ENCODE peak calls at places on chromosomes 11 and 22, in nine cellular contexts. One of them, this sample, is unnamed.

GRCh38 chr11:75776546-75776945 is 8.0 kb downstream of the DGAT2 start:
- DNase-seq in Daoy: no peak
- DNase-seq in activated effector memory CD4-positive, alpha-beta T cell treated with anti-CD3 and anti-CD28 coated beads, Interleukin-2, amount 50 U/mL, for 16 hours: no peak
- DNase-seq in esophagus squamous epithelium: no peak
- DNase-seq in NCI-H1694: no peak
- DNase-seq in Calu3: no peak
- DNase-seq in AG20443: no peak
- DNase-seq in fibroblast of lung: no peak
- DNase-seq in AG09319: no peak
- DNase-seq in this sample: no peak

GRCh38 chr11:17976651-17977050 is 36.2 kb downstream of the SERGEF start:
- DNase-seq in Daoy: no peak
- DNase-seq in activated effector memory CD4-positive, alpha-beta T cell treated with anti-CD3 and anti-CD28 coated beads, Interleukin-2, amount 50 U/mL, for 16 hours: no peak
- DNase-seq in esophagus squamous epithelium: no peak
- DNase-seq in NCI-H1694: no peak
- DNase-seq in Calu3: no peak
- DNase-seq in AG20443: no peak
- DNase-seq in fibroblast of lung: no peak
- DNase-seq in AG09319: no peak
- DNase-seq in this sample: no peak

GRCh38 chr22:42910221-42910942 is 53.3 kb upstream of the ARFGAP3 start:
- DNase-seq in Daoy: no peak
- DNase-seq in activated effector memory CD4-positive, alpha-beta T cell treated with anti-CD3 and anti-CD28 coated beads, Interleukin-2, amount 50 U/mL, for 16 hours: no peak
- DNase-seq in esophagus squamous epithelium: no peak
- DNase-seq in NCI-H1694: peak
- DNase-seq in Calu3: no peak
- DNase-seq in AG20443: no peak
- DNase-seq in fibroblast of lung: no peak
- DNase-seq in AG09319: no peak
- DNase-seq in this sample: no peak

GRCh38 chr11:46669606-46670243 is 30.7 kb downstream of the ARHGAP1 start:
- DNase-seq in Daoy: no peak
- DNase-seq in activated effector memory CD4-positive, alpha-beta T cell treated with anti-CD3 and anti-CD28 coated beads, Interleukin-2, amount 50 U/mL, for 16 hours: no peak
- DNase-seq in esophagus squamous epithelium: no peak
- DNase-seq in NCI-H1694: no peak
- DNase-seq in Calu3: no peak
- DNase-seq in AG20443: peak
- DNase-seq in fibroblast of lung: no peak
- DNase-seq in AG09319: no peak
- DNase-seq in this sample: no peak

GRCh38 chr11:16169541-16169940 is 186.8 kb downstream of the SOX6 start:
- DNase-seq in Daoy: no peak
- DNase-seq in activated effector memory CD4-positive, alpha-beta T cell treated with anti-CD3 and anti-CD28 coated beads, Interleukin-2, amount 50 U/mL, for 16 hours: no peak
- DNase-seq in esophagus squamous epithelium: no peak
- DNase-seq in NCI-H1694: no peak
- DNase-seq in Calu3: no peak
- DNase-seq in AG20443: peak
- DNase-seq in fibroblast of lung: no peak
- DNase-seq in AG09319: no peak
- DNase-seq in this sample: no peak

GRCh38 chr11:47946682-47947575 is 33.4 kb upstream of the PTPRJ start:
- DNase-seq in Daoy: peak
- DNase-seq in activated effector memory CD4-positive, alpha-beta T cell treated with anti-CD3 and anti-CD28 coated beads, Interleukin-2, amount 50 U/mL, for 16 hours: peak
- DNase-seq in esophagus squamous epithelium: no peak
- DNase-seq in NCI-H1694: no peak
- DNase-seq in Calu3: peak
- DNase-seq in AG20443: peak
- DNase-seq in fibroblast of lung: peak
- DNase-seq in AG09319: peak
- DNase-seq in this sample: no peak

GRCh38 chr11:61659413-61660196 is 20.6 kb upstream of the DAGLA start:
- DNase-seq in Daoy: no peak
- DNase-seq in activated effector memory CD4-positive, alpha-beta T cell treated with anti-CD3 and anti-CD28 coated beads, Interleukin-2, amount 50 U/mL, for 16 hours: no peak
- DNase-seq in esophagus squamous epithelium: no peak
- DNase-seq in NCI-H1694: no peak
- DNase-seq in Calu3: no peak
- DNase-seq in AG20443: no peak
- DNase-seq in fibroblast of lung: no peak
- DNase-seq in AG09319: no peak
- DNase-seq in this sample: no peak

GRCh38 chr11:60625262-60625661 is 74.2 kb upstream of the MS4A8 start:
- DNase-seq in Daoy: peak
- DNase-seq in activated effector memory CD4-positive, alpha-beta T cell treated with anti-CD3 and anti-CD28 coated beads, Interleukin-2, amount 50 U/mL, for 16 hours: no peak
- DNase-seq in esophagus squamous epithelium: no peak
- DNase-seq in NCI-H1694: no peak
- DNase-seq in Calu3: peak
- DNase-seq in AG20443: peak
- DNase-seq in fibroblast of lung: peak
- DNase-seq in AG09319: no peak
- DNase-seq in this sample: no peak

GRCh38 chr11:62721994-62722393 is 5.3 kb downstream of the HNRNPUL2 start:
- DNase-seq in Daoy: no peak
- DNase-seq in activated effector memory CD4-positive, alpha-beta T cell treated with anti-CD3 and anti-CD28 coated beads, Interleukin-2, amount 50 U/mL, for 16 hours: no peak
- DNase-seq in esophagus squamous epithelium: no peak
- DNase-seq in NCI-H1694: no peak
- DNase-seq in Calu3: no peak
- DNase-seq in AG20443: no peak
- DNase-seq in fibroblast of lung: no peak
- DNase-seq in AG09319: no peak
- DNase-seq in this sample: no peak

GRCh38 chr11:20089796-20090653 is 70.2 kb downstream of the DBX1 start:
- DNase-seq in Daoy: peak
- DNase-seq in activated effector memory CD4-positive, alpha-beta T cell treated with anti-CD3 and anti-CD28 coated beads, Interleukin-2, amount 50 U/mL, for 16 hours: no peak
- DNase-seq in esophagus squamous epithelium: no peak
- DNase-seq in NCI-H1694: no peak
- DNase-seq in Calu3: no peak
- DNase-seq in AG20443: no peak
- DNase-seq in fibroblast of lung: peak
- DNase-seq in AG09319: no peak
- DNase-seq in this sample: no peak

GRCh38 chr22:45830531-45831245 is 146.3 kb downstream of the WNT7B start:
- DNase-seq in Daoy: peak
- DNase-seq in activated effector memory CD4-positive, alpha-beta T cell treated with anti-CD3 and anti-CD28 coated beads, Interleukin-2, amount 50 U/mL, for 16 hours: no peak
- DNase-seq in esophagus squamous epithelium: no peak
- DNase-seq in NCI-H1694: no peak
- DNase-seq in Calu3: no peak
- DNase-seq in AG20443: no peak
- DNase-seq in fibroblast of lung: peak
- DNase-seq in AG09319: no peak
- DNase-seq in this sample: no peak

GRCh38 chr11:64327993-64328392 is 10.1 kb downstream of the PRDX5 start:
- DNase-seq in Daoy: no peak
- DNase-seq in activated effector memory CD4-positive, alpha-beta T cell treated with anti-CD3 and anti-CD28 coated beads, Interleukin-2, amount 50 U/mL, for 16 hours: no peak
- DNase-seq in esophagus squamous epithelium: no peak
- DNase-seq in NCI-H1694: no peak
- DNase-seq in Calu3: no peak
- DNase-seq in AG20443: no peak
- DNase-seq in fibroblast of lung: no peak
- DNase-seq in AG09319: no peak
- DNase-seq in this sample: no peak

GRCh38 chr11:21177379-21177778 is 508.0 kb downstream of the NELL1 start:
- DNase-seq in Daoy: no peak
- DNase-seq in activated effector memory CD4-positive, alpha-beta T cell treated with anti-CD3 and anti-CD28 coated beads, Interleukin-2, amount 50 U/mL, for 16 hours: no peak
- DNase-seq in esophagus squamous epithelium: no peak
- DNase-seq in NCI-H1694: no peak
- DNase-seq in Calu3: no peak
- DNase-seq in AG20443: no peak
- DNase-seq in fibroblast of lung: no peak
- DNase-seq in AG09319: no peak
- DNase-seq in this sample: no peak

GRCh38 chr11:94553938-94554337 is 10.2 kb downstream of the FUT4 start:
- DNase-seq in Daoy: peak
- DNase-seq in activated effector memory CD4-positive, alpha-beta T cell treated with anti-CD3 and anti-CD28 coated beads, Interleukin-2, amount 50 U/mL, for 16 hours: no peak
- DNase-seq in esophagus squamous epithelium: no peak
- DNase-seq in NCI-H1694: no peak
- DNase-seq in Calu3: no peak
- DNase-seq in AG20443: no peak
- DNase-seq in fibroblast of lung: peak
- DNase-seq in AG09319: no peak
- DNase-seq in this sample: no peak

GRCh38 chr11:19359425-19360000 is 118.8 kb upstream of the E2F8 start:
- DNase-seq in Daoy: no peak
- DNase-seq in activated effector memory CD4-positive, alpha-beta T cell treated with anti-CD3 and anti-CD28 coated beads, Interleukin-2, amount 50 U/mL, for 16 hours: no peak
- DNase-seq in esophagus squamous epithelium: no peak
- DNase-seq in NCI-H1694: no peak
- DNase-seq in Calu3: no peak
- DNase-seq in AG20443: peak
- DNase-seq in fibroblast of lung: peak
- DNase-seq in AG09319: no peak
- DNase-seq in this sample: peak

GRCh38 chr11:122007611-122008071 is 108.4 kb downstream of the BLID start:
- DNase-seq in Daoy: no peak
- DNase-seq in activated effector memory CD4-positive, alpha-beta T cell treated with anti-CD3 and anti-CD28 coated beads, Interleukin-2, amount 50 U/mL, for 16 hours: no peak
- DNase-seq in esophagus squamous epithelium: no peak
- DNase-seq in NCI-H1694: no peak
- DNase-seq in Calu3: no peak
- DNase-seq in AG20443: no peak
- DNase-seq in fibroblast of lung: peak
- DNase-seq in AG09319: no peak
- DNase-seq in this sample: no peak

GRCh38 chr22:33073989-33074391 is 15.8 kb upstream of the SYN3 start:
- DNase-seq in Daoy: peak
- DNase-seq in activated effector memory CD4-positive, alpha-beta T cell treated with anti-CD3 and anti-CD28 coated beads, Interleukin-2, amount 50 U/mL, for 16 hours: no peak
- DNase-seq in esophagus squamous epithelium: no peak
- DNase-seq in NCI-H1694: no peak
- DNase-seq in Calu3: no peak
- DNase-seq in AG20443: no peak
- DNase-seq in fibroblast of lung: no peak
- DNase-seq in AG09319: no peak
- DNase-seq in this sample: no peak

GRCh38 chr22:27223317-27224177 is 566.2 kb downstream of the MIAT start:
- DNase-seq in Daoy: peak
- DNase-seq in activated effector memory CD4-positive, alpha-beta T cell treated with anti-CD3 and anti-CD28 coated beads, Interleukin-2, amount 50 U/mL, for 16 hours: no peak
- DNase-seq in esophagus squamous epithelium: no peak
- DNase-seq in NCI-H1694: no peak
- DNase-seq in Calu3: peak
- DNase-seq in AG20443: peak
- DNase-seq in fibroblast of lung: peak
- DNase-seq in AG09319: no peak
- DNase-seq in this sample: no peak

GRCh38 chr11:120034881-120035620 is 102.9 kb downstream of the TRIM29 start:
- DNase-seq in Daoy: no peak
- DNase-seq in activated effector memory CD4-positive, alpha-beta T cell treated with anti-CD3 and anti-CD28 coated beads, Interleukin-2, amount 50 U/mL, for 16 hours: no peak
- DNase-seq in esophagus squamous epithelium: no peak
- DNase-seq in NCI-H1694: peak
- DNase-seq in Calu3: no peak
- DNase-seq in AG20443: no peak
- DNase-seq in fibroblast of lung: no peak
- DNase-seq in AG09319: no peak
- DNase-seq in this sample: no peak

GRCh38 chr11:60428517-60428916 is 855 bp upstream of the MS4A5 start:
- DNase-seq in Daoy: peak
- DNase-seq in activated effector memory CD4-positive, alpha-beta T cell treated with anti-CD3 and anti-CD28 coated beads, Interleukin-2, amount 50 U/mL, for 16 hours: no peak
- DNase-seq in esophagus squamous epithelium: no peak
- DNase-seq in NCI-H1694: no peak
- DNase-seq in Calu3: peak
- DNase-seq in AG20443: no peak
- DNase-seq in fibroblast of lung: no peak
- DNase-seq in AG09319: no peak
- DNase-seq in this sample: no peak

GRCh38 chr22:35785181-35785923 is 67.7 kb downstream of the APOL5 start:
- DNase-seq in Daoy: no peak
- DNase-seq in activated effector memory CD4-positive, alpha-beta T cell treated with anti-CD3 and anti-CD28 coated beads, Interleukin-2, amount 50 U/mL, for 16 hours: no peak
- DNase-seq in esophagus squamous epithelium: no peak
- DNase-seq in NCI-H1694: no peak
- DNase-seq in Calu3: no peak
- DNase-seq in AG20443: peak
- DNase-seq in fibroblast of lung: no peak
- DNase-seq in AG09319: no peak
- DNase-seq in this sample: no peak

GRCh38 chr11:119795231-119795630 is 66.2 kb upstream of the NECTIN1 start:
- DNase-seq in Daoy: peak
- DNase-seq in activated effector memory CD4-positive, alpha-beta T cell treated with anti-CD3 and anti-CD28 coated beads, Interleukin-2, amount 50 U/mL, for 16 hours: no peak
- DNase-seq in esophagus squamous epithelium: no peak
- DNase-seq in NCI-H1694: no peak
- DNase-seq in Calu3: peak
- DNase-seq in AG20443: peak
- DNase-seq in fibroblast of lung: peak
- DNase-seq in AG09319: peak
- DNase-seq in this sample: no peak

GRCh38 chr22:26587991-26588613 is 1.8 kb downstream of the TPST2 start:
- DNase-seq in Daoy: no peak
- DNase-seq in activated effector memory CD4-positive, alpha-beta T cell treated with anti-CD3 and anti-CD28 coated beads, Interleukin-2, amount 50 U/mL, for 16 hours: no peak
- DNase-seq in esophagus squamous epithelium: no peak
- DNase-seq in NCI-H1694: no peak
- DNase-seq in Calu3: no peak
- DNase-seq in AG20443: no peak
- DNase-seq in fibroblast of lung: no peak
- DNase-seq in AG09319: no peak
- DNase-seq in this sample: no peak

GRCh38 chr11:34826384-34826726 is 89.8 kb downstream of the APIP start:
- DNase-seq in Daoy: no peak
- DNase-seq in activated effector memory CD4-positive, alpha-beta T cell treated with anti-CD3 and anti-CD28 coated beads, Interleukin-2, amount 50 U/mL, for 16 hours: no peak
- DNase-seq in esophagus squamous epithelium: no peak
- DNase-seq in NCI-H1694: no peak
- DNase-seq in Calu3: no peak
- DNase-seq in AG20443: no peak
- DNase-seq in fibroblast of lung: no peak
- DNase-seq in AG09319: no peak
- DNase-seq in this sample: no peak

GRCh38 chr22:32896951-32897350 is 95.4 kb downstream of the TIMP3 start:
- DNase-seq in Daoy: no peak
- DNase-seq in activated effector memory CD4-positive, alpha-beta T cell treated with anti-CD3 and anti-CD28 coated beads, Interleukin-2, amount 50 U/mL, for 16 hours: no peak
- DNase-seq in esophagus squamous epithelium: no peak
- DNase-seq in NCI-H1694: no peak
- DNase-seq in Calu3: no peak
- DNase-seq in AG20443: no peak
- DNase-seq in fibroblast of lung: no peak
- DNase-seq in AG09319: no peak
- DNase-seq in this sample: no peak

GRCh38 chr11:120224872-120225371 is 14.1 kb downstream of the OAF start:
- DNase-seq in Daoy: no peak
- DNase-seq in activated effector memory CD4-positive, alpha-beta T cell treated with anti-CD3 and anti-CD28 coated beads, Interleukin-2, amount 50 U/mL, for 16 hours: no peak
- DNase-seq in esophagus squamous epithelium: no peak
- DNase-seq in NCI-H1694: no peak
- DNase-seq in Calu3: no peak
- DNase-seq in AG20443: no peak
- DNase-seq in fibroblast of lung: no peak
- DNase-seq in AG09319: no peak
- DNase-seq in this sample: no peak

GRCh38 chr11:40606800-40607199 is 852.7 kb downstream of the LRRC4C start:
- DNase-seq in Daoy: no peak
- DNase-seq in activated effector memory CD4-positive, alpha-beta T cell treated with anti-CD3 and anti-CD28 coated beads, Interleukin-2, amount 50 U/mL, for 16 hours: no peak
- DNase-seq in esophagus squamous epithelium: no peak
- DNase-seq in NCI-H1694: no peak
- DNase-seq in Calu3: no peak
- DNase-seq in AG20443: no peak
- DNase-seq in fibroblast of lung: no peak
- DNase-seq in AG09319: no peak
- DNase-seq in this sample: no peak

This sample was measured in neuronal stem cell.